ENCODE peak calls at places on chromosomes 11 and 22, in six cellular contexts. One of them, this sample, is unnamed. For H3K27me3, the result is how much of the 10 kb centered on the place peaks cover.

GRCh38 chr11:69948256-69949141 is 129.3 kb upstream of the FGF3 start:
- DNase-seq in Caco-2: peak
- DNase-seq in SK-N-SH: peak
- DNase-seq in mammary epithelial cell: peak
- DNase-seq in fibroblast of lung: peak
- DNase-seq in dorsolateral prefrontal cortex: no peak
- DNase-seq in this sample: peak

GRCh38 chr11:124311269-124311668 is 2.5 kb downstream of the OR8D1 start:
- DNase-seq in Caco-2: no peak
- DNase-seq in SK-N-SH: no peak
- DNase-seq in mammary epithelial cell: no peak
- DNase-seq in fibroblast of lung: no peak
- DNase-seq in dorsolateral prefrontal cortex: no peak
- DNase-seq in this sample: no peak

GRCh38 chr11:3859373-3859881 is 4.0 kb downstream of the STIM1 start:
- DNase-seq in Caco-2: no peak
- DNase-seq in SK-N-SH: no peak
- DNase-seq in mammary epithelial cell: no peak
- DNase-seq in fibroblast of lung: no peak
- DNase-seq in dorsolateral prefrontal cortex: no peak
- DNase-seq in this sample: no peak

GRCh38 chr11:12123177-12123576 is 12.8 kb downstream of the MICAL2 start:
- DNase-seq in Caco-2: no peak
- DNase-seq in SK-N-SH: no peak
- DNase-seq in mammary epithelial cell: peak
- DNase-seq in fibroblast of lung: peak
- DNase-seq in dorsolateral prefrontal cortex: no peak
- DNase-seq in this sample: no peak

GRCh38 chr22:17541476-17541875 is 21.8 kb upstream of the SLC25A18 start:
- DNase-seq in Caco-2: no peak
- DNase-seq in SK-N-SH: no peak
- DNase-seq in mammary epithelial cell: no peak
- DNase-seq in fibroblast of lung: no peak
- DNase-seq in dorsolateral prefrontal cortex: no peak
- DNase-seq in this sample: no peak

GRCh38 chr22:20199906-20200305 is 49.1 kb upstream of the CCDC188 start:
- DNase-seq in Caco-2: no peak
- DNase-seq in SK-N-SH: no peak
- DNase-seq in mammary epithelial cell: no peak
- DNase-seq in fibroblast of lung: no peak
- DNase-seq in dorsolateral prefrontal cortex: no peak
- DNase-seq in this sample: no peak

GRCh38 chr11:108069947-108070346 is 51.4 kb upstream of the ACAT1 start:
- DNase-seq in Caco-2: no peak
- DNase-seq in SK-N-SH: no peak
- DNase-seq in mammary epithelial cell: peak
- DNase-seq in fibroblast of lung: peak
- DNase-seq in dorsolateral prefrontal cortex: no peak
- DNase-seq in this sample: no peak

GRCh38 chr22:41846268-41847002 is 13.5 kb downstream of the SREBF2 start:
- DNase-seq in Caco-2: no peak
- DNase-seq in SK-N-SH: no peak
- DNase-seq in mammary epithelial cell: no peak
- DNase-seq in fibroblast of lung: no peak
- DNase-seq in dorsolateral prefrontal cortex: no peak
- DNase-seq in this sample: no peak

GRCh38 chr22:17130199-17130598 is 9.0 kb upstream of the TMEM121B start:
- DNase-seq in Caco-2: no peak
- DNase-seq in SK-N-SH: no peak
- DNase-seq in mammary epithelial cell: no peak
- DNase-seq in fibroblast of lung: peak
- DNase-seq in dorsolateral prefrontal cortex: no peak
- DNase-seq in this sample: no peak

GRCh38 chr22:39724857-39725256 is 154.3 kb downstream of the CACNA1I start:
- DNase-seq in Caco-2: no peak
- DNase-seq in SK-N-SH: no peak
- DNase-seq in mammary epithelial cell: no peak
- DNase-seq in fibroblast of lung: no peak
- DNase-seq in dorsolateral prefrontal cortex: peak
- DNase-seq in this sample: no peak

GRCh38 chr22:29987143-29987542 is 93.1 kb upstream of the HORMAD2 start:
- DNase-seq in Caco-2: no peak
- DNase-seq in SK-N-SH: no peak
- DNase-seq in mammary epithelial cell: no peak
- DNase-seq in fibroblast of lung: no peak
- DNase-seq in dorsolateral prefrontal cortex: peak
- DNase-seq in this sample: no peak

GRCh38 chr11:76838422-76839068 is 22.2 kb upstream of the ACER3 start:
- DNase-seq in Caco-2: peak
- DNase-seq in SK-N-SH: no peak
- DNase-seq in mammary epithelial cell: no peak
- DNase-seq in fibroblast of lung: no peak
- DNase-seq in dorsolateral prefrontal cortex: peak
- DNase-seq in this sample: no peak

GRCh38 chr11:66857234-66857926 is 516 bp downstream of the LRFN4 start:
- DNase-seq in Caco-2: no peak
- DNase-seq in SK-N-SH: peak
- DNase-seq in mammary epithelial cell: peak
- DNase-seq in fibroblast of lung: peak
- DNase-seq in dorsolateral prefrontal cortex: no peak
- DNase-seq in this sample: no peak

GRCh38 chr11:119854521-119854920 is 125.5 kb upstream of the NECTIN1 start:
- DNase-seq in Caco-2: no peak
- DNase-seq in SK-N-SH: no peak
- DNase-seq in mammary epithelial cell: no peak
- DNase-seq in fibroblast of lung: no peak
- DNase-seq in dorsolateral prefrontal cortex: no peak
- DNase-seq in this sample: no peak

GRCh38 chr11:44842219-44842618 is 108.5 kb downstream of the TP53I11 start:
- DNase-seq in Caco-2: no peak
- DNase-seq in SK-N-SH: no peak
- DNase-seq in mammary epithelial cell: no peak
- DNase-seq in fibroblast of lung: peak
- DNase-seq in dorsolateral prefrontal cortex: no peak
- DNase-seq in this sample: no peak

GRCh38 chr11:78957481-78958245 is 383.0 kb upstream of the NARS2 start:
- DNase-seq in Caco-2: no peak
- DNase-seq in SK-N-SH: no peak
- DNase-seq in mammary epithelial cell: peak
- DNase-seq in fibroblast of lung: peak
- DNase-seq in dorsolateral prefrontal cortex: no peak
- DNase-seq in this sample: no peak

GRCh38 chr11:115008774-115009173 is 330.4 kb downstream of the NXPE2 start:
- DNase-seq in Caco-2: no peak
- DNase-seq in SK-N-SH: no peak
- DNase-seq in mammary epithelial cell: no peak
- DNase-seq in fibroblast of lung: no peak
- DNase-seq in dorsolateral prefrontal cortex: no peak
- DNase-seq in this sample: no peak

DNA sequence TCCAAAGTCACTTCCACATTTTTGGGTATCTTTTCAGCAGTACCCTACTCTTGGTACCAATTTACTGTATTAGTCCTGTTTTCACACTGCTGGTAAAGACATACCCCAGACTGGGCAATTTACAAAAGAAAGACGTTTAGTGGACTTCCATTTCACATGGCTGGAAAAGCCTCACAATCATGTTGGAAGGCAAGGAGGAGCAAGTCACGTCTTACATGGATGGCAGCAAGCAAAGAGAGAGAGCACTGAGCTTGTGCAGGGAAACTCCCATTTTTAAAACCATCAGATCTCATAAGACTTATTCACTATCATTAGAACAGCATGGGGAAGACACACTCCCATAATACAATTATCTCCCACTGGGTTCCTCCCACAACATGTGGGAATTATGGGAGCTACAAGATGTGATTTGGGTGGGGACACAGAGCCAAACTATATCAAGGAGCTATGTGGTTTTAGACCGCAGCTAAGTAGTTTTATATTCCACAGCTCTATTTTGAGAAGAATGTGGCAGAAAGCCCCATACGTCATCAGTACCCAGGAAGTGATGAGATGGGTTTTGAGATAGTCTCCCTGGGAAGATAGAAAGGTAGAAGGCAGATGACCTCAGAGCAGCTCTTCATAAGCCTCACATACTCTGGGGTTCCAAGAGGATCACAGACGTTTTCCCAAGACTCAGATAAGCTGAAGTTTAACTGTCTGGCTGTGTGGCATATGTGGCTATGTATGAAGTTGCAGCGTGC is 96.3 kb downstream of the APIP start:
- DNase-seq in Caco-2: no peak
- DNase-seq in SK-N-SH: no peak
- DNase-seq in mammary epithelial cell: no peak
- DNase-seq in fibroblast of lung: peak
- DNase-seq in dorsolateral prefrontal cortex: no peak
- DNase-seq in this sample: no peak
- H3K27me3 ChIP-seq in Caco-2: under half
- H3K27me3 ChIP-seq in SK-N-SH: under half
- H3K27me3 ChIP-seq in mammary epithelial cell: under half
- H3K27me3 ChIP-seq in fibroblast of lung: under half
- H3K27me3 ChIP-seq in dorsolateral prefrontal cortex: under half
- H3K27me3 ChIP-seq in this sample: under half

DNA sequence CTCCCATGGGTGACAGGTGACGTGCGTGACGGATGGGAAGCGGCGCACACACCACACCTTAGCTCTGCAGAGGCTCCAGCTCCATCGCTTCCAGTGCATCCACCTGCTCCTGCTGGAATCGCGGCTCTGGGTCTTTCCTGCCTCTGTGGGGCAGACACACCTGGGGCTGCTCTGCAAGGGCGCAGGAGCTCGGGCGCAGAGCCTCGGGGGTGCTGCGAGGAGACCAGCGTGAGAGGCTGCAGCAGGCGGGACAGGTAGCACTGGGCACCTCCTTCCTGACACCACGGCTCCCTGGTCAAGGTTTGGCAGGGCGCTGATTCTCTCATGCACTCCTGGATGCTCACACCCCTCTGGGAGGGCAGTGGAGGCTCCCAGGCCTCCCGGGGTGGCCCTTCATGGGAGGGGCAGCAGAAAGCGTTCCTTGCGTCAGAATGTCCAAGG is 1494.3 kb downstream of the BRD1 start:
- DNase-seq in Caco-2: no peak
- DNase-seq in SK-N-SH: no peak
- DNase-seq in mammary epithelial cell: no peak
- DNase-seq in fibroblast of lung: no peak
- DNase-seq in dorsolateral prefrontal cortex: peak
- DNase-seq in this sample: no peak
- H3K27me3 ChIP-seq in Caco-2: under half
- H3K27me3 ChIP-seq in SK-N-SH: under half
- H3K27me3 ChIP-seq in mammary epithelial cell: under half
- H3K27me3 ChIP-seq in fibroblast of lung: under half
- H3K27me3 ChIP-seq in dorsolateral prefrontal cortex: under half
- H3K27me3 ChIP-seq in this sample: under half

GRCh38 chr11:1397862-1398505 is 8.2 kb downstream of the BRSK2 start:
- DNase-seq in Caco-2: no peak
- DNase-seq in SK-N-SH: no peak
- DNase-seq in mammary epithelial cell: no peak
- DNase-seq in fibroblast of lung: no peak
- DNase-seq in dorsolateral prefrontal cortex: no peak
- DNase-seq in this sample: no peak
- H3K27me3 ChIP-seq in Caco-2: under half
- H3K27me3 ChIP-seq in SK-N-SH: under half
- H3K27me3 ChIP-seq in mammary epithelial cell: under half
- H3K27me3 ChIP-seq in fibroblast of lung: under half
- H3K27me3 ChIP-seq in dorsolateral prefrontal cortex: under half
- H3K27me3 ChIP-seq in this sample: under half

DNA sequence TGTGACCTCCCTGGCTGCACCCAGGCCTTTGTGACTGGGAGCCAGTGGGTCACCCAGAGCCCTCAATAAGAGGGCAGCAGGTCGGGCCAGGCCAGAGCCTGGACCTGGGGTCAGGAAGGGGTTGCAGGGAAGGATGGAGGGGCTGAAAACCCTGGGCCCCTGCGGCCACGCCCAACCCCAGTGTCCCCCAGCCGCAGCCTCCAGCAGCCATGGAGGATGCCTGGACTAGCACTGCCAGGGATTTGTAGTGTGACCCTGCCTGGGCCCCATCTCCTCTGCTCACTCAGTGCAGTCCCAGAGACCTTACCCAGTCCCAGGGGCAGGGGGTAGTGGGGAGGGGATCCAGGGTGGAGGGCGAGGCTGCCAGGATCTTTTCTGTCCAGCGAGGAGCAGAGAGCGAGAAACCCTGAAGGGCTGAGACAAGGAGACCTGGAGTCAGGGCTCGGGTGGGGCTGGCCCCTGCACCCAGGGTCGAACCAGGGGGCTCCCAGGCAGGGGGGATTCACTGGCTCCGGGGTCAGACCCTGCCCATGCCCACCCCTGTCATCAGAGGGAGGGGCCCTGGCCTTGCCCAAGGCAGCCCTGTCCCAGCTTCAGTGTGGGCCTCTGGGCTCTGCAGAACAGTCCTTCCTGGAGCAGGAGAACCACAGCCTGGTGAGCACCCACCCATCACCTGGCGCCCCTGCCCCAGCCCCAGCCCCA is 187.5 kb downstream of the IGLL1 start:
- DNase-seq in Caco-2: no peak
- DNase-seq in SK-N-SH: no peak
- DNase-seq in mammary epithelial cell: no peak
- DNase-seq in fibroblast of lung: no peak
- DNase-seq in dorsolateral prefrontal cortex: peak
- DNase-seq in this sample: peak
- H3K27me3 ChIP-seq in Caco-2: under half
- H3K27me3 ChIP-seq in SK-N-SH: under half
- H3K27me3 ChIP-seq in mammary epithelial cell: under half
- H3K27me3 ChIP-seq in fibroblast of lung: under half
- H3K27me3 ChIP-seq in dorsolateral prefrontal cortex: under half
- H3K27me3 ChIP-seq in this sample: under half

DNA sequence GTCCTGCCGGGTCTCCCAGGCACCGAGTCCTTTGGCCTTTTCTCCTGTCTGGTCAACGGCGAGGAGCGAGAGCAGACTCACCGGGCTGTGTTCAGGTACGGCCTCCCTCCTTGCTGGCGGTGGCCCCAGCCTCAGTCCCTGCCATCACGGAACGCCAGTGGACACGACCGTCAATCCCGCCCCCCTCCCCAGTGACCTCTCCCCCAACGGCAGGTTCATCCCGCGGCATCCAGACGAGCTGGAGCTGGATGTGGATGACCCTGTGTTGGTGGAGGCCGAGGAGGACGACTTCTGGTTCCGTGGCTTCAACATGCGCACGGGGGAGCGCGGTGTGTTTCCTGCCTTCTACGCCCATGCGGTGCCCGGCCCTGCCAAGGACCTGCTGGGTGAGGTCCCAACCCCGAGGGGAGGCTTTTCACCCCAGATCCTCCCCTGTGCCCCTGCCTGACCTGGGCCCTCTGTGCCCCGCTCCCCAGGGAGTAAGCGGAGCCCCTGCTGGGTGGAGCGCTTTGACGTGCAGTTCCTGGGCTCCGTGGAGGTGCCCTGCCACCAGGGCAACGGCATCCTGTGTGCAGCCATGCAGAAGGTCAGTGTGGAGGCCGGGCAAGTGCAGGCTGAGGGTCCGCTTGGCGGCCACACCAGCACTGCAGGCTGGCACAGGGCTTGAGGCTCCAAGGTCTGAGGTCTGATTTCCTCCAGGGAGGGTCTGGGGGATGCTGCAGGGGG is 4.9 kb downstream of the MAPK8IP2 start:
- DNase-seq in Caco-2: no peak
- DNase-seq in SK-N-SH: no peak
- DNase-seq in mammary epithelial cell: no peak
- DNase-seq in fibroblast of lung: no peak
- DNase-seq in dorsolateral prefrontal cortex: no peak
- DNase-seq in this sample: no peak
- H3K27me3 ChIP-seq in Caco-2: under half
- H3K27me3 ChIP-seq in SK-N-SH: under half
- H3K27me3 ChIP-seq in mammary epithelial cell: under half
- H3K27me3 ChIP-seq in fibroblast of lung: under half
- H3K27me3 ChIP-seq in dorsolateral prefrontal cortex: under half
- H3K27me3 ChIP-seq in this sample: half or more